ENCODE peak calls at places on chromosomes 5 and 9, in ten cellular contexts. J is uterus; L is GM23248; U is WERI-Rb-1; A is colonic mucosa; O is astrocyte; Z is adrenal gland; K is gastrocnemius medialis; W is GM23338; S is CD4-positive, CD25-positive, alpha-beta regulatory T cell. Q is an unnamed sample. For H3K27me3, the result is how much of the 10 kb centered on the place peaks cover.

GRCh38 chr5:179485845-179486575 is 64.3 kb upstream of the RUFY1 start:
- DNase-seq in J (no peak), L (peak), U (no peak), A (no peak), O (no peak), Z (peak), K (no peak), W (no peak), S (no peak), Q (peak)

GRCh38 chr5:173053041-173053440 is 3.1 kb upstream of the CREBRF start:
- DNase-seq in J (no peak), L (no peak), U (no peak), A (no peak), O (no peak), Z (no peak), K (no peak), W (no peak), S (no peak), Q (no peak)

GRCh38 chr9:132742821-132743311 is 72.6 kb downstream of the GTF3C4 start:
- DNase-seq in J (no peak), L (no peak), U (peak), A (no peak), O (no peak), Z (no peak), K (no peak), W (peak), S (no peak), Q (no peak)

GRCh38 chr9:127991017-127991756 is 10.4 kb upstream of the EEIG1 start:
- DNase-seq in J (no peak), L (no peak), U (no peak), A (peak), O (no peak), Z (no peak), K (no peak), W (no peak), S (no peak), Q (no peak)

GRCh38 chr5:36607838-36608783 is 1.7 kb downstream of the SLC1A3 start:
- DNase-seq in J (no peak), L (peak), U (no peak), A (no peak), O (peak), Z (no peak), K (no peak), W (no peak), S (no peak), Q (no peak)

GRCh38 chr5:65327582-65327981 is 154.1 kb downstream of the ADAMTS6 start:
- DNase-seq in J (no peak), L (peak), U (no peak), A (no peak), O (peak), Z (no peak), K (no peak), W (no peak), S (no peak), Q (no peak)

GRCh38 chr5:171984748-171985419 is 21.6 kb downstream of the FBXW11 start:
- DNase-seq in J (no peak), L (peak), U (no peak), A (no peak), O (peak), Z (no peak), K (no peak), W (no peak), S (no peak), Q (no peak)

GRCh38 chr5:170151105-170151831 is 45.6 kb downstream of the FOXI1 start:
- DNase-seq in J (no peak), L (peak), U (no peak), A (no peak), O (peak), Z (peak), K (no peak), W (peak), S (no peak), Q (peak)

GRCh38 chr5:124634228-124634819 is 112.1 kb downstream of the ZNF608 start:
- DNase-seq in J (no peak), L (peak), U (no peak), A (no peak), O (peak), Z (no peak), K (no peak), W (no peak), S (no peak), Q (no peak)

GRCh38 chr9:137569609-137570203 is 9.0 kb downstream of the DPH7 start:
- DNase-seq in J (no peak), L (no peak), U (no peak), A (no peak), O (no peak), Z (no peak), K (no peak), W (no peak), S (no peak), Q (no peak)

GRCh38 chr9:137570566-137570965 is 8.2 kb downstream of the DPH7 start:
- DNase-seq in J (no peak), L (no peak), U (no peak), A (no peak), O (no peak), Z (no peak), K (no peak), W (no peak), S (no peak), Q (no peak)

GRCh38 chr9:137564134-137564533 is 12.5 kb downstream of the MRPL41 start:
- DNase-seq in J (no peak), L (no peak), U (no peak), A (no peak), O (no peak), Z (no peak), K (no peak), W (no peak), S (no peak), Q (no peak)

GRCh38 chr9:137564817-137565411 is 13.2 kb downstream of the MRPL41 start:
- DNase-seq in J (no peak), L (no peak), U (no peak), A (no peak), O (no peak), Z (no peak), K (no peak), W (no peak), S (no peak), Q (no peak)
- H3K27ac ChIP-seq in J (no peak), L (no peak), U (no peak), A (no peak), O (no peak), Z (no peak), K (no peak), W (no peak), S (no peak), Q (no peak)

GRCh38 chr5:38018011-38018410 is 178.2 kb upstream of the GDNF start:
- DNase-seq in J (no peak), L (no peak), U (no peak), A (no peak), O (no peak), Z (no peak), K (no peak), W (no peak), S (no peak), Q (no peak)
- H3K27me3 ChIP-seq in J (under half), L (under half), U (under half), A (under half), O (under half), Z (under half), K (under half), W (under half), S (under half), Q (under half)

GRCh38 chr5:108521011-108521700 is 139.3 kb upstream of the FBXL17 start:
- DNase-seq in J (no peak), L (no peak), U (no peak), A (no peak), O (no peak), Z (no peak), K (no peak), W (peak), S (no peak), Q (no peak)

GRCh38 chr5:108516771-108517170 is 134.9 kb upstream of the FBXL17 start:
- DNase-seq in J (no peak), L (no peak), U (no peak), A (no peak), O (no peak), Z (no peak), K (no peak), W (no peak), S (no peak), Q (no peak)

GRCh38 chr5:108523360-108523759 is 141.5 kb upstream of the FBXL17 start:
- DNase-seq in J (no peak), L (no peak), U (no peak), A (no peak), O (no peak), Z (no peak), K (no peak), W (no peak), S (no peak), Q (no peak)

GRCh38 chr5:108524564-108524963 is 142.7 kb upstream of the FBXL17 start:
- DNase-seq in J (no peak), L (no peak), U (no peak), A (no peak), O (no peak), Z (no peak), K (no peak), W (no peak), S (no peak), Q (no peak)

DNA sequence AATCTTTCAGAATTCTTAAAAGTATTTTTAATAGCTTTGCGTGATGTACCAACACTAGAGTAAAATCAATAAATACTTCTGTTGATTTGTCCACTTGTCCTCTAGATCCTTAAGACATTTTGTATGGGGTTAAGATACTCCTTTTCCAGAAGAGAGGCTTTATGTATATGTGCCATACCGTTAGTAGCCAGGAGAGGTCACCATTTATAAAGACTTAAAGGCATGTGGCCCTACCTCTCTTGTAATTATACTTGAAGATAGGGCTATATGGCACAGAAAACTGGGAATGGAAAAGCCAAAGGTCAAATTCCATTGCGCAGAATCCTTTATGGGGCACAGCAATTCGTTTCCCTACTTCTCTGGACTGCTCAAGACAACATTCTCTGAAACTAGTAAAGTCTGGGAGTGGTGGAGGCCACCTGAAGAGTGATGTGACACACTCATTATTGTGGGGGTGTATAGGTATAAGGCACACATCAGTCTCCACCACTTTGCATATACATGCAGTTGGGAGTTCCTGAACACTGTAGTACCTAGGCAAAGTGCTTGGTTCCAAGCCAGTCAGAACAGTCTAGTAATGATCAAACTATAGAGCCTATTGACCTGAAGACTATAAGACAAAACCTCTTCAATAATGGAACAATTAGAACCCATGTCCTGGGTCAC is 140.1 kb upstream of the FBXL17 start:
- DNase-seq in J (no peak), L (peak), U (peak), A (peak), O (peak), Z (no peak), K (no peak), W (peak), S (no peak), Q (no peak)
- H3K4me3 ChIP-seq in J (no peak), L (no peak), U (no peak), A (no peak), O (no peak), Z (no peak), K (no peak), W (no peak), S (no peak), Q (no peak)

DNA sequence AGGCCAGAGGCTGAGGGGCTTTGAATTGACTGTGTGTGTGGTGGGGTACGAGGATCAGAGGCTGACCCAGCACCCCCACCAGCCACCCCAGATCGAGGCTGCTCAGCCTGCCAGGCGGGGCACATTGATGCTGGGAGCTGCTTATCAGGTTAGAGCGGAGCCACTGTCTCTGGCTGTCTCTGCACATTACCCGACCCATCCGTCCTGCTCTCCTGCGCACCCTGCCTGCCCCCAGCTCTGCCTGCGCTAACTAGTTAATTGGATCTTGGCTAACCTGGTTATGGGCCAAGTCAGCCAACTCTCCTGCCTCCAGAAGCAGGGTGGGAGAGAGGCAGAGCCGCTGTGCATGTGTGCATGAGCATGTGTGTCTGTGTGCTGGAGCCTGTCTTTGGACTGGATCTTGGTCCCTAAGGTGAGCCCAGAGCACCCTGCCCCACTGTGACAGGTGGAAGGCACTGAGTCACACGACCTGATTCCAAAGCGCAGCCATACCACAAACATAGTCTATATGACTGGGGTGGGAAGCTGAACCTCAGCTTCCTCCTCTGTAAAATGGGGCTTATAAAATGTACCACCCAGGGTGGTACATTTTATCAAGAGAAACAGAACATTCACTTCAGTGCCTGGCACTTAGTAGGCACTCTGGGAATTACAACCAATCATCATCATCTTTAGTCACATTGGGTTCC is 39.7 kb downstream of the PCDH1 start:
- DNase-seq in J (no peak), L (no peak), U (peak), A (no peak), O (no peak), Z (peak), K (no peak), W (peak), S (no peak), Q (no peak)
- H3K27ac ChIP-seq in J (peak), L (no peak), U (no peak), A (no peak), O (no peak), Z (no peak), K (peak), W (peak), S (no peak), Q (peak)

DNA sequence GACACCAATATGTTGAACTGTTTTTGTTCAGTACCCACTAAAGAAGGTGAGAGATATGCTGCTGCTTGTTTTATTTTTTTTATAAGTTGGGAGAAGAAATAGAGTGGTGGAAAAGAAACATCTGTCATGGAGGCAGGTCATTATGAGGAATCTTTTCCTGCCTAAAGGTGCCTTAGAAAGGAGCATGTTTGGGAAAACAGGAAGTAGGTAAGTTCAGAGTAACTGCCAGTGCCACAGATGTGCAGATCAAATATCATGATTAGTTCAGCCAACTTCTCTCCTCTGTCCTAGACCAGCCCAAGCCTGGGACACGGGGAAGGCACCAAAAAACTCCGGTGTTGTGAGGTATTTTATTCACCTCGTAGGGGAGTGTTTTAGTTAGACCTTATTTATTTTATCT is 144.2 kb downstream of the MAN2A1 start:
- DNase-seq in J (no peak), L (no peak), U (no peak), A (no peak), O (peak), Z (no peak), K (no peak), W (no peak), S (no peak), Q (no peak)
- H3K27me3 ChIP-seq in J (under half), L (under half), U (under half), A (under half), O (under half), Z (under half), K (under half), W (under half), S (under half), Q (under half)

Q was measured in right cardiac atrium.